ENCODE peak calls at places on chromosomes 6 and 20, in eight cellular contexts. Y is ovary, E is right lobe of liver, L is left ventricle myocardium inferior, H is left lung, D is breast epithelium, T is lower lobe of right lung, B is adrenal gland. V is an unnamed sample.

GRCh38 chr6:135212935-135213334 is 31.8 kb downstream of the MYB start:
- DNase-seq in D (no peak), Y (no peak), H (no peak), E (no peak), L (no peak), B (no peak), T (no peak), V (no peak)

GRCh38 chr6:133964052-133964451 is 11.0 kb downstream of the TBPL1 start:
- DNase-seq in E (no peak), D (no peak), L (no peak), T (no peak), B (no peak), Y (no peak), H (no peak), V (no peak)

GRCh38 chr20:41956316-41957050 is 338.3 kb upstream of the CHD6 start:
- DNase-seq in B (no peak), Y (no peak), L (no peak), E (no peak), T (no peak), H (no peak), D (no peak), V (no peak)

GRCh38 chr6:98041072-98041471 is 758.1 kb upstream of the MMS22L start:
- DNase-seq in Y (no peak), L (no peak), B (no peak), D (no peak), E (no peak), H (no peak), T (no peak), V (no peak)

GRCh38 chr20:25197173-25197869 is 1.8 kb downstream of the ENTPD6 start:
- DNase-seq in H (no peak), E (no peak), T (no peak), Y (no peak), L (no peak), D (no peak), B (no peak), V (peak; percentile 17)

GRCh38 chr20:41072099-41072798 is 43.6 kb downstream of the TOP1 start:
- DNase-seq in D (peak; percentile 70), Y (no peak), H (no peak), E (no peak), L (no peak), T (no peak), B (peak; percentile 40), V (peak; percentile 33)

GRCh38 chr20:23161968-23162696 is 76.0 kb upstream of the CD93 start:
- DNase-seq in E (peak; percentile 78), B (peak; percentile 64), Y (peak; percentile 66), D (peak; percentile 54), T (peak; percentile 94), L (peak; percentile 85), H (peak; percentile 91), V (no peak)

GRCh38 chr20:25071722-25072121 is 10.2 kb downstream of the VSX1 start:
- DNase-seq in T (no peak), D (no peak), E (no peak), Y (no peak), L (no peak), B (no peak), H (peak; percentile 4), V (no peak)

GRCh38 chr6:32087574-32088486 is 21.3 kb downstream of the TNXB start:
- DNase-seq in T (peak; percentile 88), E (peak; percentile 82), D (peak; percentile 56), Y (peak; percentile 97), H (peak; percentile 80), L (peak; percentile 85), B (peak; percentile 92), V (peak; percentile 88)

GRCh38 chr20:38373898-38374297 is 27.6 kb downstream of the LBP start:
- DNase-seq in B (no peak), L (no peak), E (no peak), T (no peak), Y (no peak), H (no peak), D (no peak), V (no peak)

GRCh38 chr6:21265264-21266044 is 328.1 kb upstream of the SOX4 start:
- DNase-seq in H (no peak), B (no peak), D (no peak), Y (no peak), T (no peak), L (no peak), E (no peak), V (peak; percentile 55)

GRCh38 chr6:136113736-136114173 is 136.4 kb downstream of the MTFR2 start:
- DNase-seq in B (peak; percentile 63), Y (no peak), D (no peak), H (peak; percentile 38), L (peak; percentile 39), T (peak; percentile 49), E (no peak), V (peak; percentile 49)

GRCh38 chr20:11891081-11891826 is 26.4 kb upstream of the BTBD3 start:
- DNase-seq in B (peak; percentile 55), D (peak; percentile 58), E (peak; percentile 64), Y (peak; percentile 76), L (peak; percentile 63), H (peak; percentile 61), T (peak; percentile 75), V (peak; percentile 66)

GRCh38 chr6:155125916-155126315 is 130.8 kb downstream of the TIAM2 start:
- DNase-seq in B (no peak), T (no peak), E (no peak), L (no peak), H (no peak), Y (no peak), D (no peak), V (no peak)

GRCh38 chr6:44022671-44023352 is 104.4 kb downstream of the MRPL14 start:
- DNase-seq in B (no peak), E (peak; percentile 27), D (no peak), T (peak; percentile 15), Y (no peak), L (no peak), H (peak; percentile 21), V (no peak)

GRCh38 chr20:10671221-10671849 is 2.5 kb downstream of the JAG1 start:
- DNase-seq in T (peak; percentile 86), B (peak; percentile 82), Y (peak; percentile 83), E (peak; percentile 69), L (peak; percentile 70), H (peak; percentile 91), D (peak; percentile 80), V (peak; percentile 88)

GRCh38 chr6:74931567-74931966 is 274.3 kb downstream of the COL12A1 start:
- DNase-seq in T (no peak), B (no peak), E (no peak), D (no peak), L (no peak), H (no peak), Y (no peak), V (no peak)

DNA sequence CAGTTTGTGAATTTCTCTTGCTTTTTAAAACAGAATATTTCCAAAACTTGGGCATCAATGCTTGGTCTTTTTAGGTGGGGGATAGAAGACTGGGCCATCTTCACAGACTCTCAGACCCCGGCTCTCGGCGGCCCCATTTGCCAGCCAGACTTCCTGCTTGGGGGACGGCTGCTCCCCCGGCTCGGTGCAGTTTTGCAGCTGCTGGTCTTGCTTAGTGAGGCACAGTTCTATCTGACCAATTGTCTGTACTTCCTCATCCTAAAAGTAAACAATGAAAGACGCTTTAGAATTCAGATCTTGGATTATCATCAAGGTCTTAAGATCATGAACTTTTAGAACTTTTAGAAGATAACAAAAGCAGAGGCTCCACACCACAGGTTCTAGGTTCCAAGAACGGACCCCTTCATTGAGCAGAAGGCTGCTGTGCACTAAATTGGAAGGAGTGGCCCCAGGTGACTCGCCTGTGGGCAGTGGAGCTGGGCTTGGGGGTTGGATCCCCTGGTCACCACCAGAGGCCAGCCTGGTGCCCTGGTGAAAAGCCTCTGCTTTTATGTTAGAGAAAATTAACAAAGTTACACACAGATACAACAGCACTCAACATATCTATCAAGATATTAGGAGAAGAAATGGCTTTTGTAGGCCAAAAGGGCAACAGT is 26.7 kb downstream of the RNASET2 start:
- DNase-seq in T (no peak), D (no peak), B (no peak), Y (no peak), L (no peak), H (no peak), E (no peak), V (no peak)
- TF ChIP-seq CTCF in T (no peak), D (no peak), B (no peak), Y (no peak), L (no peak), H (no peak), E (no peak), V (peak; percentile 32)

GRCh38 chr6:11366183-11366933 is 133.9 kb upstream of the NEDD9 start:
- DNase-seq in D (no peak), T (no peak), E (no peak), L (no peak), H (no peak), Y (no peak), B (no peak), V (no peak)
- H3K4me3 ChIP-seq in D (no peak overlapping the region), T (no peak overlapping the region), E (no peak overlapping the region), L (no peak overlapping the region), H (peak overlapping the region; percentile 11), Y (no peak overlapping the region), B (no peak overlapping the region), V (no peak overlapping the region)

DNA sequence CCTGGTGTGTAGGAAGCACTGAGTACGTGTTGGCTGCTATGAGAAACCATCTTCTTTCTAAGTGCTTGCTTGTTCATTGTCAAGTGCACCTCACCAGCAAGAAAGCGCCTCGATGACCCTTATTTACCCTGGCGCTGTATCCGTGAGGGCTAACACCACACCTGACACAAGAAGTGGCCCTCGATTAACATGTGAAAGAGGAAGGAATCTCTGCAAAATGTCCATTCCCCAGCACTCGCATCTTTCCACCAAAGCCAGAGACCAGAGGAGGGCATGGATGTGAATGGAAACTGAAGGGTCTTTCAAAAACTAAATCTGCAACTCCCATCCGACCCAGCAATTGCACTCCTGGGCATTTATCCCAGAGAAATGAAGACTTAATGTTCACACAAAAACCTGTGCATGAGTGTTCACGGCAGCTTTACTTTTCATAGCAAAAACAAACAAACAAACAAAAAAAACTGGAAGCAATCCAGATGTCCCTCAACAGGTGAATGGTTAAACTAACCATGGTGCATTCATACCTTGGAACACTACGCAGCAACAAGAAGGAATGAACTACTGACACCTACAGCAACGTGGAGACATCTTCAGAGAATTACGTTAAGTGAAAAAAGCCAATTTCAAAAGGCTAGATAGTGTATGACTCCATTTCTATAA is 32.4 kb downstream of the PMEPA1 start:
- DNase-seq in T (no peak), L (no peak), H (no peak), D (no peak), Y (no peak), E (no peak), B (no peak), V (no peak)
- H3K4me1 ChIP-seq in T (peaks cover 24% of the 10 kb centered on the region), L (peaks cover 79% of the 10 kb centered on the region), H (peaks cover 21% of the 10 kb centered on the region), D (no peaks in the 10 kb centered on the region), Y (peaks cover 26% of the 10 kb centered on the region), E (no peaks in the 10 kb centered on the region), B (peaks cover 24% of the 10 kb centered on the region), V (peaks cover 52% of the 10 kb centered on the region)

GRCh38 chr6:151240861-151241642 is 1.3 kb downstream of the AKAP12 start:
- DNase-seq in D (no peak), T (no peak), Y (peak; percentile 78), L (peak; percentile 38), B (peak; percentile 20), H (peak; percentile 51), E (peak; percentile 56), V (peak; percentile 31)

GRCh38 chr6:151240036-151240685 is 394 bp downstream of the AKAP12 start:
- DNase-seq in T (peak; percentile 66), E (peak; percentile 67), L (peak; percentile 84), D (peak; percentile 39), B (peak; percentile 65), Y (peak; percentile 92), H (peak; percentile 59), V (peak; percentile 45)

GRCh38 chr6:151241853-151242252 is 2.1 kb downstream of the AKAP12 start:
- DNase-seq in E (no peak), T (no peak), L (no peak), B (no peak), D (no peak), H (no peak), Y (no peak), V (no peak)

GRCh38 chr6:151236668-151237401 is 2.9 kb upstream of the AKAP12 start:
- DNase-seq in T (no peak), H (no peak), D (no peak), L (no peak), B (no peak), E (no peak), Y (no peak), V (no peak)

GRCh38 chr6:151239603-151240035 is at the start of gene AKAP12:
- DNase-seq in E (no peak), T (no peak), B (peak; percentile 24), D (no peak), H (no peak), Y (peak; percentile 77), L (peak; percentile 29), V (no peak)
- TF ChIP-seq CTCF in E (no peak), T (no peak), B (no peak), D (no peak), H (no peak), Y (no peak), L (no peak), V (no peak)